ENCODE peak calls at places on chromosomes 6 and 20, in eight cellular contexts. H, X, R, W, C, F, J and Q are unnamed samples.

GRCh38 chr6:113695506-113695905 is 161.6 kb upstream of the MARCKS start:
- DNase-seq in H (peak), X (no peak), R (no peak), W (no peak), C (no peak), F (no peak), J (no peak), Q (peak)

GRCh38 chr6:37011656-37012378 is 6.4 kb downstream of the FGD2 start:
- DNase-seq in H (peak), X (no peak), R (no peak), W (no peak), C (no peak), F (no peak), J (no peak), Q (peak)

GRCh38 chr6:98107801-98108200 is 726.6 kb upstream of the POU3F2 start:
- DNase-seq in H (no peak), X (no peak), R (no peak), W (no peak), C (no peak), F (no peak), J (no peak), Q (no peak)

GRCh38 chr6:74574794-74575193 is 631.1 kb downstream of the COL12A1 start:
- DNase-seq in H (peak), X (no peak), R (no peak), W (no peak), C (peak), F (peak), J (no peak), Q (no peak)

GRCh38 chr6:109081516-109081915 is 13.1 kb downstream of the SESN1 start:
- DNase-seq in H (no peak), X (no peak), R (no peak), W (no peak), C (peak), F (no peak), J (no peak), Q (no peak)

GRCh38 chr6:13574149-13574570 is 241 bp upstream of the SIRT5 start:
- DNase-seq in H (peak), X (peak), R (peak), W (peak), C (peak), F (peak), J (peak), Q (peak)

GRCh38 chr6:12232339-12232738 is 57.8 kb upstream of the EDN1 start:
- DNase-seq in H (peak), X (no peak), R (no peak), W (no peak), C (no peak), F (no peak), J (no peak), Q (peak)

GRCh38 chr6:90574610-90575009 is 12.3 kb downstream of the MAP3K7 start:
- DNase-seq in H (peak), X (no peak), R (no peak), W (no peak), C (peak), F (no peak), J (no peak), Q (no peak)

GRCh38 chr6:32212076-32212760 is 11.6 kb downstream of the NOTCH4 start:
- DNase-seq in H (no peak), X (no peak), R (no peak), W (no peak), C (no peak), F (no peak), J (no peak), Q (no peak)

GRCh38 chr6:107811591-107812218 is 12.4 kb downstream of the SCML4 start:
- DNase-seq in H (peak), X (no peak), R (no peak), W (peak), C (no peak), F (no peak), J (no peak), Q (no peak)

GRCh38 chr20:1898496-1899168 is 3.4 kb downstream of the SIRPA start:
- DNase-seq in H (no peak), X (no peak), R (no peak), W (no peak), C (no peak), F (no peak), J (no peak), Q (no peak)

GRCh38 chr6:90284236-90284744 is 12.4 kb downstream of the BACH2 start:
- DNase-seq in H (peak), X (no peak), R (no peak), W (no peak), C (no peak), F (peak), J (peak), Q (peak)

GRCh38 chr6:144689503-144690040 is 404.4 kb downstream of the UTRN start:
- DNase-seq in H (no peak), X (no peak), R (no peak), W (no peak), C (no peak), F (no peak), J (no peak), Q (no peak)

GRCh38 chr20:24677626-24678328 is 208.3 kb downstream of the SYNDIG1 start:
- DNase-seq in H (no peak), X (peak), R (peak), W (no peak), C (no peak), F (no peak), J (no peak), Q (no peak)

GRCh38 chr6:69985180-69985579 is 118.8 kb downstream of the COL19A1 start:
- DNase-seq in H (peak), X (no peak), R (no peak), W (no peak), C (no peak), F (no peak), J (no peak), Q (no peak)

GRCh38 chr20:59365611-59366284 is 65.3 kb downstream of the EDN3 start:
- DNase-seq in H (no peak), X (no peak), R (no peak), W (no peak), C (no peak), F (no peak), J (no peak), Q (no peak)
- H3K4me3 ChIP-seq in H (no peak), X (no peak), R (no peak), W (no peak), C (no peak), F (no peak), J (no peak), Q (no peak)

DNA sequence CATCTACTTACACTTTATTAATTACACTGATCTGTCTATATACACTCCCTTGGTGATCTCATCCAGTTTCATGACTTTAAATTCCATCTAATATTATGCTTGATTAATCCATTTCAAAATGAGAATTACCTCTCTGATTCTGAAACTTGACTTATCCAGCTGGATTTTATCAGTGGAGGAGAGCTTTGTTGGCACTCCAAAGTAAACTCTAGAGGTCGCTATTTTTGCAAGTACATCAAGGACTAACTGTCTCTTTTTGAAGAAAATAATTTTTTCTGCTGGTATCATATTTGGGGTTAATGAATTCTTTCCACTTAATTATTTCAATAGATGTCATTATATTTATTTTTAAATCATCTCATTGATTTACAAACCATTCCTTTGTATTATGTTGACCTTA is 630.3 kb upstream of the MAN1A1 start:
- DNase-seq in H (peak), X (no peak), R (no peak), W (no peak), C (peak), F (peak), J (no peak), Q (no peak)
- TF ChIP-seq CTCF in H (peak), X (peak), R (no peak), W (no peak), C (peak), F (peak), J (no peak), Q (peak)

GRCh38 chr20:22626501-22626900 is 42.1 kb upstream of the FOXA2 start:
- DNase-seq in H (no peak), X (no peak), R (no peak), W (no peak), C (no peak), F (no peak), J (no peak), Q (no peak)
- H3K4me3 ChIP-seq in H (no peak), X (no peak), R (no peak), W (no peak), C (no peak), F (no peak), J (no peak), Q (no peak)

GRCh38 chr6:122376246-122376645 is 23.2 kb upstream of the HSF2 start:
- DNase-seq in H (no peak), X (no peak), R (no peak), W (no peak), C (no peak), F (no peak), J (no peak), Q (no peak)
- TF ChIP-seq CTCF in H (no peak), X (no peak), R (no peak), W (no peak), C (no peak), F (no peak), J (no peak), Q (no peak)

DNA sequence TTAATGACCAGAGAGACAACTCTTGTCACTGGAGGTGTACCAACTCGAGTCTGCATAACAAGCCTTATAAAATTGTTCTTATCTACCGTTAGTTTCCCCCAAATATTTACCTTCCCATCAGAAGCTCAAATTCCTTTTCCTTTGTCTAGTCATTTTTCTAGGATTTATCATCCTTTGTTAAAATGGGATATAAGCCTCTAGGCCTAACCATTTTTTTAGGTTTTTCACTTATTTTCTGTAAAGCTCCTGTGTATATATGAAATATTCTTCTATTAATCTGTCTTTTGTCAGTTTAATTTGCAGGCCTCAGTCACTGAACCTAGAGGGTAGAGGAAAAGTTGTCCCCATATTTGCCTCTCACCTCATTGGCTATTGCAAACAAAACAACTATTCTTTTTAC is 99.6 kb upstream of the TNFAIP3 start:
- DNase-seq in H (no peak), X (no peak), R (no peak), W (no peak), C (no peak), F (no peak), J (no peak), Q (no peak)
- H3K4me3 ChIP-seq in H (no peak), X (no peak), R (no peak), W (no peak), C (no peak), F (no peak), J (no peak), Q (no peak)